ENCODE peak calls at places on chromosomes 11 and 22, in eight cellular contexts. P is uterus, Y is H9, E is esophagus squamous epithelium, D is Peyer's patch, M is GM20000, W is fibroblast of villous mesenchyme, S is kidney. C is an unnamed sample.

GRCh38 chr11:45259607-45260006 is 26.5 kb downstream of the SYT13 start:
- DNase-seq in D (peak), M (no peak), W (no peak), P (no peak), S (peak), E (no peak), Y (no peak), C (peak)

GRCh38 chr22:32932176-32932575 is 126.0 kb downstream of the SYN3 start:
- DNase-seq in M (no peak), E (no peak), S (no peak), P (no peak), D (no peak), W (no peak), Y (no peak), C (no peak)

GRCh38 chr11:73273246-73273890 is 1.2 kb downstream of the P2RY6 start:
- DNase-seq in D (peak), Y (no peak), P (no peak), M (no peak), E (no peak), S (no peak), W (no peak), C (no peak)

GRCh38 chr11:64355078-64355940 is 3.7 kb upstream of the RPS6KA4 start:
- DNase-seq in P (peak), E (no peak), M (peak), Y (peak), W (peak), D (peak), S (peak), C (peak)

GRCh38 chr11:106101797-106102196 is 24.3 kb downstream of the AASDHPPT start:
- DNase-seq in M (no peak), S (no peak), D (no peak), E (no peak), Y (no peak), W (no peak), P (no peak), C (peak)

GRCh38 chr22:28855355-28856094 is 27.8 kb upstream of the ZNRF3 start:
- DNase-seq in Y (peak), E (no peak), S (no peak), D (peak), M (peak), W (peak), P (peak), C (peak)

GRCh38 chr11:10328314-10329090 is 23.6 kb downstream of the ADM start:
- DNase-seq in E (no peak), P (no peak), D (no peak), Y (no peak), S (no peak), W (peak), M (no peak), C (peak)

GRCh38 chr11:73162196-73162740 is 20.1 kb upstream of the FCHSD2 start:
- DNase-seq in M (no peak), S (no peak), D (no peak), Y (no peak), E (no peak), W (no peak), P (no peak), C (no peak)

GRCh38 chr11:85809191-85809590 is 1.8 kb downstream of the SYTL2 start:
- DNase-seq in Y (no peak), S (no peak), E (no peak), P (no peak), W (no peak), M (peak), D (peak), C (no peak)

GRCh38 chr11:122869622-122870021 is 12.9 kb upstream of the JHY start:
- DNase-seq in Y (no peak), D (no peak), E (no peak), S (no peak), W (no peak), M (no peak), P (no peak), C (peak)

GRCh38 chr11:11620966-11621880 is 582 bp downstream of the GALNT18 start:
- DNase-seq in P (peak), S (peak), D (no peak), Y (no peak), W (peak), E (no peak), M (peak), C (no peak)
- TF ChIP-seq CTCF in P (peak), S (peak), D (no peak), Y (no peak), W (no peak), E (no peak), M (no peak), C (no peak)

GRCh38 chr22:18954333-18954732 is 18.2 kb upstream of the PRODH start:
- DNase-seq in E (no peak), Y (peak), S (peak), P (peak), D (peak), W (peak), M (peak), C (peak)
- TF ChIP-seq CTCF in E (peak), Y (peak), S (peak), P (peak), D (peak), W (peak), M (peak), C (peak)

GRCh38 chr11:57407521-57407920 is 17.1 kb upstream of the PRG2 start:
- DNase-seq in M (no peak), Y (no peak), D (no peak), P (no peak), E (no peak), W (no peak), S (no peak), C (no peak)
- TF ChIP-seq CTCF in M (no peak), Y (no peak), D (no peak), P (no peak), E (no peak), W (no peak), S (no peak), C (no peak)

GRCh38 chr11:134634897-134635831 is 223.1 kb upstream of the B3GAT1 start:
- DNase-seq in E (no peak), Y (no peak), D (no peak), S (peak), W (no peak), M (no peak), P (no peak), C (no peak)
- TF ChIP-seq CTCF in E (no peak), Y (peak), D (no peak), S (peak), W (no peak), M (no peak), P (no peak), C (no peak)